ENCODE peak calls at places on chromosome 15, in eight cellular contexts. C, B, P, L, R, X, T and H are unnamed samples.

GRCh38 chr15:100464895-100465294 is 63.9 kb downstream of the CERS3 start:
- DNase-seq in B (no peak), P (no peak), L (no peak), T (no peak), R (no peak), X (no peak), C (no peak), H (no peak)

GRCh38 chr15:101386006-101386405 is 91.0 kb upstream of the SNRPA1 start:
- DNase-seq in C (no peak), L (no peak), T (no peak), X (no peak), R (no peak), B (no peak), P (no peak), H (no peak)

GRCh38 chr15:74133071-74133702 is 2.8 kb downstream of the ISLR2 start:
- DNase-seq in B (no peak), L (peak), T (no peak), C (no peak), R (no peak), P (no peak), X (no peak), H (no peak)

GRCh38 chr15:43763819-43764446 is 12.8 kb downstream of the ELL3 start:
- DNase-seq in P (no peak), T (no peak), C (no peak), R (no peak), B (no peak), X (no peak), L (no peak), H (no peak)

GRCh38 chr15:41494190-41494921 is 682 bp downstream of the ITPKA start:
- DNase-seq in R (peak), B (peak), C (peak), T (no peak), P (no peak), X (no peak), L (peak), H (peak)

GRCh38 chr15:70504305-70504951 is 258.9 kb downstream of the UACA start:
- DNase-seq in L (peak), C (peak), R (no peak), B (peak), X (no peak), T (peak), P (no peak), H (peak)

GRCh38 chr15:72183781-72184164 is 13.8 kb downstream of the GRAMD2A start:
- DNase-seq in B (no peak), T (no peak), R (no peak), C (no peak), L (no peak), P (no peak), X (no peak), H (no peak)

GRCh38 chr15:60004846-60005351 is 788 bp downstream of the FOXB1 start:
- DNase-seq in B (no peak), L (peak), C (no peak), P (no peak), R (no peak), T (no peak), X (no peak), H (peak)

GRCh38 chr15:78906310-78906608 is 33.6 kb downstream of the MORF4L1 start:
- DNase-seq in T (no peak), L (no peak), P (no peak), X (no peak), B (no peak), C (peak), R (no peak), H (peak)

GRCh38 chr15:27499719-27500118 is 528.7 kb downstream of the GABRG3 start:
- DNase-seq in B (no peak), R (no peak), X (no peak), L (no peak), T (no peak), C (no peak), P (no peak), H (no peak)

GRCh38 chr15:79965836-79966630 is 5.0 kb downstream of the BCL2A1 start:
- DNase-seq in P (no peak), X (no peak), L (no peak), T (no peak), C (no peak), R (no peak), B (no peak), H (no peak)

GRCh38 chr15:40564591-40565332 is at the start of gene CCDC32:
- DNase-seq in X (peak), L (peak), R (peak), T (peak), C (peak), B (peak), P (peak), H (peak)

GRCh38 chr15:63970723-63971426 is 75.4 kb downstream of the DAPK2 start:
- DNase-seq in B (no peak), X (no peak), C (no peak), P (no peak), L (peak), T (no peak), R (peak), H (no peak)

GRCh38 chr15:60004019-60004845 is at the start of gene FOXB1:
- DNase-seq in L (peak), B (no peak), C (no peak), X (no peak), R (no peak), P (no peak), T (no peak), H (no peak)